ENCODE peak calls at places on chromosomes 7 and 10, in nine cellular contexts. V, N, D, R, E, X, T, Z and J are unnamed samples.

GRCh38 chr7:155206286-155207020 is 91.2 kb upstream of the INSIG1 start:
- DNase-seq in Z (peak), E (peak), V (no peak), D (no peak), N (peak), X (peak), R (no peak), T (peak), J (peak)

GRCh38 chr7:108236681-108237415 is 106.7 kb upstream of the LAMB4 start:
- DNase-seq in E (no peak), R (no peak), N (no peak), D (no peak), V (no peak), T (no peak), X (no peak), Z (no peak), J (no peak)

GRCh38 chr10:104037261-104037951 is 48.3 kb downstream of the COL17A1 start:
- DNase-seq in D (no peak), N (no peak), V (no peak), R (no peak), Z (no peak), T (no peak), E (no peak), X (no peak), J (no peak)

GRCh38 chr10:102196893-102197292 is 29.2 kb upstream of the ELOVL3 start:
- DNase-seq in D (no peak), N (no peak), E (no peak), V (no peak), Z (no peak), X (no peak), R (no peak), T (no peak), J (no peak)

GRCh38 chr10:35876248-35876647 is 234.2 kb upstream of the FZD8 start:
- DNase-seq in R (no peak), N (no peak), E (no peak), V (no peak), T (no peak), X (no peak), Z (no peak), D (no peak), J (no peak)

GRCh38 chr10:110317866-110318850 is 13.4 kb upstream of the SMNDC1 start:
- DNase-seq in V (no peak), R (no peak), E (no peak), T (no peak), D (no peak), N (no peak), Z (no peak), X (no peak), J (no peak)

GRCh38 chr10:121167534-121168243 is 316.5 kb downstream of the WDR11 start:
- DNase-seq in N (no peak), X (no peak), Z (no peak), V (peak), R (no peak), D (no peak), E (no peak), T (no peak), J (no peak)

GRCh38 chr10:3882855-3883254 is 97.8 kb upstream of the KLF6 start:
- DNase-seq in T (no peak), Z (no peak), E (no peak), N (no peak), D (no peak), V (no peak), R (no peak), X (no peak), J (no peak)

GRCh38 chr7:128398016-128398840 is 11.6 kb downstream of the IMPDH1 start:
- DNase-seq in N (peak), D (peak), T (peak), R (no peak), Z (no peak), E (peak), X (no peak), V (no peak), J (peak)

GRCh38 chr10:51707821-51708424 is 8.5 kb upstream of the CSTF2T start:
- DNase-seq in D (no peak), E (no peak), T (no peak), V (no peak), R (no peak), N (no peak), Z (no peak), X (no peak), J (no peak)

GRCh38 chr10:14476641-14477407 is 146.1 kb upstream of the FRMD4A start:
- DNase-seq in X (no peak), N (no peak), T (no peak), R (no peak), V (peak), Z (no peak), E (no peak), D (no peak), J (no peak)

GRCh38 chr7:142389544-142389943 is 131.7 kb upstream of the PRSS58 start:
- DNase-seq in R (no peak), D (no peak), Z (no peak), N (no peak), V (no peak), E (no peak), T (no peak), X (no peak), J (no peak)

GRCh38 chr7:26156454-26157365 is 4.7 kb downstream of the NFE2L3 start:
- DNase-seq in D (no peak), X (peak), V (peak), N (no peak), Z (peak), T (peak), E (no peak), R (no peak), J (peak)

GRCh38 chr7:2242541-2243482 is 786 bp downstream of the NUDT1 start:
- DNase-seq in T (peak), X (no peak), Z (no peak), V (peak), R (no peak), N (no peak), E (no peak), D (no peak), J (no peak)

GRCh38 chr7:13751771-13752170 is 237.7 kb downstream of the ETV1 start:
- DNase-seq in R (no peak), V (no peak), T (no peak), X (no peak), D (no peak), E (no peak), N (no peak), Z (no peak), J (no peak)

GRCh38 chr7:66837007-66837406 is 84.0 kb upstream of the TMEM248 start:
- DNase-seq in R (no peak), V (peak), D (no peak), Z (no peak), E (no peak), N (no peak), X (no peak), T (no peak), J (no peak)

GRCh38 chr10:72638586-72639440 is 12.9 kb upstream of the MICU1 start:
- DNase-seq in D (no peak), X (no peak), R (no peak), T (peak), N (no peak), Z (no peak), E (no peak), V (no peak), J (no peak)

GRCh38 chr10:66828957-66829356 is 96.9 kb upstream of the LRRTM3 start:
- DNase-seq in N (no peak), X (no peak), Z (no peak), E (no peak), T (no peak), R (no peak), D (no peak), V (peak), J (no peak)

GRCh38 chr7:16762177-16762576 is 8.6 kb downstream of the TSPAN13 start:
- DNase-seq in X (no peak), N (no peak), R (no peak), T (no peak), D (no peak), V (no peak), Z (no peak), E (no peak), J (no peak)

DNA sequence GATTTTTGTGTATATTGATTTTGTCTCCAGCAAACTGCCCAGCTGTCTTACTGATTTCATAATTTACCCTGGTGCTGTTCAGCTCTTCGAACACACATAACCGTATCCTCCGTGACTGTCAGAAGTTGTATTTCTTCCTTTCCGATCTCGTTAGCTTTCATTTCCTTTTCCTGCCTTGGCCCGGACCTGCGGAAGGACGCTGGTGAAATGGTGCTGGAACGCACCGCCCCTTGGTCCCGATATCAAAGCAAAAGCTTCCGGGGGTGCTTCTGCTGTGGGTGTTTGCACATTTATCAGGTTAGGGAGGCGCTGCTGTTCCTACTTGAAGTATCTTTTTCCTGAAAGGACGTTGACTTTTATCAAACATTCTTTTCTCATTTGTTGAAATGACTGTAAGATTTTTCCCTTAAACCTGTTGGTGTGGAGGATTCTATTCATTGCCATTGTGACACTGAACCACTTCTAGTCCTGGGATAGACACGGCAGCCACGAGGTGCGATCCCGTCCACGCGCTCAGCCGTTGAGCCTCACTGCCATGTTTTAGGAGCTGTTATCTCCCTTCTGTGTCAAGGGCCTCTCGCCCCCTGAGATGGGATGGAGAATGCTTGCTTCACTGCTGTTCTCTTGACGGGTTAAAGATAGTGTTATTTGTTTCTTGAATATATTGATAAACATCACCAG is 72.6 kb downstream of the FOXL3 start:
- DNase-seq in T (no peak), N (no peak), Z (no peak), D (no peak), R (no peak), V (no peak), X (no peak), E (peak), J (peak)
- TF ChIP-seq CTCF in T (no peak), N (no peak), Z (no peak), D (no peak), R (no peak), V (no peak), X (no peak), E (no peak), J (no peak)

DNA sequence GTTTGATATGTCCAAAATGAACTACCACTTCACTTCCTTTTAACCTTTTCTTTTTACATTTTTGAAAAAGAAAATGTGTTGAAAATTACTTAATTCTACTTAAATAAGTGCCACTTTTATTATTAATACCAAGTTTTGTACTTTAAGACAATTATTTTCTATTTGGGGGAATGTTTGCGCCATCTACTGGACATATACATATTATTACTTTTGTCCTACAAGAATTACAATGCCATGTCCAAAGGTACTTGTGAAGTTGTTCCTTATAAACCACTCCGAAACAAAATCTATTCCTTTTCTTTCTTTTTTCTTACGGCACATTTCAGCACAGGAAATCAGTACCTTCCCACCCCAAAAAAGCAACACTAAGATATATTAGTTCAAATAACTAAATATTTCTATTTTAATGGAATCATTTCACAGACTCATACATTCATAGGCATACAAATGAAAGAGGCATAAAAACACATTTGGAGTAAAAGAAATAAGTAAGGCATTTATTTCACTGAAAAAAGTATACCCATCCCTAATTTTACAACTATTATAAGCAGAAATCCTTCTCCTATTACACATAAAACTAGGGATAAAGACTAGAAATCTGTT is 169.9 kb downstream of the RNF133 start:
- DNase-seq in X (no peak), Z (peak), N (no peak), V (peak), R (no peak), D (no peak), E (no peak), T (no peak), J (no peak)
- TF ChIP-seq CTCF in X (peak), Z (peak), N (no peak), V (peak), R (no peak), D (peak), E (no peak), T (peak), J (no peak)

GRCh38 chr7:86904949-86905834 is 154.3 kb downstream of the ELAPOR2 start:
- DNase-seq in E (no peak), R (no peak), N (no peak), T (no peak), V (peak), D (no peak), Z (no peak), X (no peak), J (no peak)
- TF ChIP-seq CTCF in E (no peak), R (peak), N (no peak), T (peak), V (peak), D (no peak), Z (peak), X (peak), J (no peak)

GRCh38 chr7:95395755-95396135 is 430 bp downstream of the PON3 start:
- DNase-seq in R (no peak), Z (no peak), T (no peak), D (no peak), E (no peak), V (no peak), N (no peak), X (no peak), J (no peak)

GRCh38 chr7:95397381-95397780 is 1.2 kb upstream of the PON3 start:
- DNase-seq in R (no peak), N (no peak), E (no peak), Z (no peak), X (no peak), V (no peak), D (no peak), T (no peak), J (no peak)

GRCh38 chr7:95394370-95394769 is 1.8 kb downstream of the PON3 start:
- DNase-seq in D (no peak), Z (no peak), E (no peak), T (no peak), X (no peak), V (no peak), N (no peak), R (no peak), J (no peak)

GRCh38 chr7:95398155-95398940 is 2.2 kb upstream of the PON3 start:
- DNase-seq in D (no peak), R (no peak), Z (no peak), V (no peak), X (no peak), N (no peak), T (no peak), E (no peak), J (no peak)

DNA sequence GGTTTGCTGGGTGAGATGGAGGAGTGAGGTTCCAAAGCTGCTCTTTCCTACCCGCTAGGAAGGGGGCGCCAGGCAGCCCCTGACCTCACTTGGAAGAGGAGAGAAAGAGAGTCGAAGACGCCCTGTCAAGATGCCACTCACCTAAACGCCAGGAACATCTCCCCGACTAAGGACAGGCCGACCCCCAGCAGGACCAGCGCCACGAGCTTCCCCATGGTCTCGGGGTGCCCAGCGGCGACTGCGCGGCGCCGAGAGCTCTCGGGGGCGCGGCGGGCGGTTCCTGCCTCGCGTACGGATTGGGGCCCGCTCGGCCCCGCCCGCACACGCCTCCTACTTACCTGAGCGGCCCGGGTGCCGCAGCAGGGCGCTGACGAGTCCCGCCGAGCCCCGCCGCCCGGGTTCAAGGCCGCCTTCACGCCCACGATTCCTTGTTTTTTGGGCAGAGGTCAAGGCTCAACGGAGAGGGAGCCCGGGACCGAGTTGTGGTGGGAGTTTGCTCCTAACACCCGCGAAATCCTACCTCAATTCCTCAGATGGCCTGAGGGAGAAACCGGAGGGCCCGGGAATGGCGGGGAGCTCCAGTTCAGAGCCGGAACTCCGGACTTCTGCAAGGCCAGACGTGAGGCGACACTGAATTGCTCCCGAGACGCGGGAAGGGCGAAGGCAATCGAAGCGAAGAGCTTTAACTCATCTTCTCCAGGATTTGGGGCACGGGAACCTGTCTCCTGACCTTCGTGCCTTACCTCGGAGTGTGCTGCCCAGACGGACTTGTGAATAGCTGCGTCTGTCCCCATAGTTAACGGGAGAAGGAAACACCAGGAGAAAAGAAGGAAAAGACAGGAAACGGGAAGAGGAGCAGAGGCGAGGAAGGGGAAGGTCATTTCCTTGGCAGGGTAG is at the start of gene PON3:
- DNase-seq in D (no peak), T (peak), E (no peak), R (no peak), V (no peak), Z (no peak), N (no peak), X (no peak), J (peak)
- TF ChIP-seq CTCF in D (no peak), T (no peak), E (no peak), R (no peak), V (peak), Z (no peak), N (no peak), X (no peak), J (no peak)

GRCh38 chr10:118032564-118032963 is 14.2 kb downstream of the RAB11FIP2 start:
- DNase-seq in D (no peak), R (no peak), T (no peak), X (no peak), N (no peak), V (no peak), Z (no peak), E (no peak), J (no peak)
- TF ChIP-seq CTCF in D (no peak), R (no peak), T (no peak), X (no peak), N (no peak), V (no peak), Z (no peak), E (no peak), J (no peak)

DNA sequence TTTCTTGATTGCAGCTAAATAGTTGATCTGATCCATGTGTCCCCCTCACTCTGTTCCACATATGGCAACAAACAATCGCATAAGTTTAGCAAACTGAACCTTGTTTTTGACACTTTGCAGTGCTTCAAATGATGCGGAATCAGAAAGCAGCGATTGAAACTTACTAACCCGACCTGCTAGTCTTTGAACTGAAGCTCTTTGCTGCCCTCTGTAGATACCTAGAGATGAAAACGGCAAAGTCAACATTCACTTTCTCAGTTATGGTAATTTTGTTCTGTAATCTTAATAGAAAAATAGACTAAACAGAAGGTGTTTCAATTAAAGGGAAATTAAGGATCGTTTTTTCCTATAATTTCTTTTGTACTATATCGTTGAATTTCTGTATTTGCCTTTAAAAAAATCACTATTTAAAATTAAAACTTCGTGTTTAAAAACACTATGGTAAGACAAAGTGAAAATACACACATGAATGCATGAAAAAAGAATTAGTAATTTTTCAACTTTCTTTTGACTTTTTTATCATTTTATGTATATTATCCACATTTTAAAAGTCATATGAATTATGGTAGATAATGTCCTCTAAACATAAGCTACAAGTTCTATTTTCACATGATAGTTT is 276.5 kb downstream of the MAGI2 start:
- DNase-seq in Z (peak), N (no peak), X (peak), V (peak), T (peak), E (no peak), R (no peak), D (no peak), J (no peak)
- TF ChIP-seq CTCF in Z (peak), N (no peak), X (peak), V (peak), T (peak), E (no peak), R (no peak), D (no peak), J (no peak)

GRCh38 chr7:76254781-76255180 is 47.7 kb upstream of the HSPB1 start:
- DNase-seq in E (no peak), Z (no peak), T (peak), D (no peak), R (no peak), X (no peak), N (no peak), V (no peak), J (no peak)
- TF ChIP-seq CTCF in E (no peak), Z (no peak), T (no peak), D (no peak), R (no peak), X (no peak), N (no peak), V (no peak), J (no peak)

GRCh38 chr7:6271091-6271658 is 1.2 kb downstream of the CYTH3 start:
- DNase-seq in E (peak), N (no peak), D (no peak), V (peak), T (peak), Z (no peak), X (no peak), R (no peak), J (peak)
- TF ChIP-seq CTCF in E (peak), N (no peak), D (no peak), V (peak), T (peak), Z (peak), X (peak), R (peak), J (no peak)